ENCODE peak calls at places on chromosome X, in eight cellular contexts. F is HFF-Myc; D is frontal cortex; T is foreskin fibroblast; E is A549; C is fibroblast of pulmonary artery; A is aorta; W is stimulated activated CD4-positive, alpha-beta T cell treated with anti-CD3 and anti-CD28 coated beads, Interleukin-4, amount 100 ng/mL, for 48 hours. I is an unnamed sample.

GRCh38 chrX:109347618-109348017 is 134.3 kb downstream of the GUCY2F start:
- DNase-seq in A (no peak), W (no peak), F (peak), D (no peak), C (peak), E (no peak), T (peak), I (no peak)

GRCh38 chrX:136528645-136529315 is 3.2 kb upstream of the VGLL1 start:
- DNase-seq in D (no peak), F (no peak), E (no peak), T (no peak), A (no peak), W (no peak), C (no peak), I (no peak)

GRCh38 chrX:136659174-136659573 is 11.2 kb downstream of the CD40LG start:
- DNase-seq in W (no peak), A (no peak), C (no peak), D (no peak), E (no peak), T (no peak), F (no peak), I (no peak)

GRCh38 chrX:97380200-97380599 is 496.5 kb downstream of the RPA4 start:
- DNase-seq in W (no peak), F (no peak), A (no peak), D (no peak), E (no peak), T (no peak), C (no peak), I (no peak)

GRCh38 chrX:154354516-154354915 is 19.9 kb downstream of the FLNA start:
- DNase-seq in A (no peak), E (no peak), W (no peak), C (no peak), T (no peak), D (no peak), F (no peak), I (no peak)

GRCh38 chrX:6149231-6149870 is 79.3 kb downstream of the NLGN4X start:
- DNase-seq in C (no peak), E (no peak), A (no peak), D (no peak), F (no peak), T (no peak), W (no peak), I (no peak)

GRCh38 chrX:12139934-12140611 is 1.8 kb downstream of the FRMPD4 start:
- DNase-seq in F (no peak), E (no peak), T (no peak), W (no peak), A (no peak), C (peak), D (no peak), I (no peak)

GRCh38 chrX:92230628-92231027 is 451.5 kb downstream of the PCDH11X start:
- DNase-seq in D (no peak), F (no peak), A (no peak), T (no peak), E (no peak), C (no peak), W (no peak), I (no peak)

GRCh38 chrX:143296521-143296920 is 220.8 kb downstream of the SPANXN3 start:
- DNase-seq in D (no peak), W (no peak), C (no peak), A (no peak), E (no peak), F (no peak), T (no peak), I (no peak)

GRCh38 chrX:69562904-69563568 is 52.9 kb upstream of the EDA start:
- DNase-seq in F (no peak), E (no peak), W (no peak), C (no peak), T (no peak), A (no peak), D (no peak), I (no peak)

GRCh38 chrX:14872355-14872754 is 514 bp downstream of the FANCB start:
- DNase-seq in T (no peak), W (no peak), D (no peak), C (no peak), E (no peak), F (no peak), A (no peak), I (no peak)

GRCh38 chrX:118347131-118347530 is 1.2 kb downstream of the WDR44 start:
- DNase-seq in C (peak), E (no peak), A (no peak), D (no peak), F (no peak), T (peak), W (no peak), I (no peak)

GRCh38 chrX:17009856-17010650 is 63.6 kb downstream of the REPS2 start:
- DNase-seq in F (no peak), C (no peak), D (no peak), E (no peak), W (no peak), A (no peak), T (no peak), I (no peak)

GRCh38 chrX:49257846-49258748 is 6.4 kb downstream of the FOXP3 start:
- DNase-seq in C (no peak), W (no peak), D (no peak), E (no peak), T (no peak), F (no peak), A (no peak), I (no peak)

GRCh38 chrX:39773923-39774803 is 323.6 kb downstream of the BCOR start:
- DNase-seq in A (no peak), E (no peak), T (no peak), F (no peak), W (no peak), C (peak), D (no peak), I (no peak)

GRCh38 chrX:40244980-40245379 is 147.2 kb upstream of the BCOR start:
- DNase-seq in W (no peak), C (peak), E (no peak), D (no peak), T (no peak), A (peak), F (no peak), I (no peak)

GRCh38 chrX:142483965-142484364 is 278.9 kb upstream of the MAGEC2 start:
- DNase-seq in F (no peak), E (no peak), A (no peak), W (no peak), C (no peak), T (no peak), D (no peak), I (no peak)

GRCh38 chrX:107673933-107674479 is 45.7 kb downstream of the PRPS1 start:
- DNase-seq in F (no peak), T (peak), C (peak), D (no peak), W (peak), A (peak), E (no peak), I (peak)

GRCh38 chrX:54810532-54810931 is 3.0 kb downstream of the MAGED2 start:
- DNase-seq in E (no peak), T (no peak), F (no peak), A (no peak), W (no peak), C (no peak), D (no peak), I (no peak)

GRCh38 chrX:50770702-50771101 is 43.3 kb downstream of the SHROOM4 start:
- DNase-seq in A (no peak), D (no peak), C (no peak), W (no peak), T (no peak), E (no peak), F (no peak), I (no peak)

GRCh38 chrX:95145848-95146540 is 1472.0 kb downstream of the FAM133A start:
- DNase-seq in D (no peak), W (no peak), A (no peak), T (no peak), E (no peak), F (no peak), C (no peak), I (no peak)

GRCh38 chrX:39149761-39150160 is 348.5 kb downstream of the MID1IP1 start:
- DNase-seq in D (peak), C (peak), T (peak), W (peak), E (no peak), F (no peak), A (peak), I (peak)

GRCh38 chrX:139211568-139212182 is 318.9 kb upstream of the F9 start:
- DNase-seq in A (no peak), D (no peak), C (no peak), E (no peak), W (no peak), F (no peak), T (no peak), I (no peak)

GRCh38 chrX:1545776-1546408 is 8.9 kb upstream of the P2RY8 start:
- DNase-seq in T (no peak), A (no peak), F (no peak), E (no peak), D (no peak), C (no peak), W (no peak), I (no peak)

GRCh38 chrX:34379891-34380290 is 247.8 kb upstream of the FAM47A start:
- DNase-seq in A (no peak), T (no peak), C (peak), D (no peak), W (no peak), E (no peak), F (no peak), I (no peak)

GRCh38 chrX:16258936-16259335 is 91.7 kb downstream of the MAGEB17 start:
- DNase-seq in D (no peak), F (no peak), W (no peak), E (no peak), T (no peak), A (no peak), C (no peak), I (no peak)

GRCh38 chrX:3320471-3321046 is 25.9 kb downstream of the MXRA5 start:
- DNase-seq in T (no peak), D (no peak), C (peak), E (no peak), W (no peak), F (no peak), A (no peak), I (no peak)

GRCh38 chrX:144722307-144722706 is 525.0 kb upstream of the SPANXN1 start:
- DNase-seq in F (no peak), A (no peak), T (no peak), E (no peak), D (no peak), W (no peak), C (no peak), I (no peak)

GRCh38 chrX:22325091-22325490 is 52.4 kb downstream of the CBLL2 start:
- DNase-seq in F (no peak), A (no peak), T (peak), C (peak), W (no peak), D (no peak), E (no peak), I (no peak)

GRCh38 chrX:12360389-12360788 is 222.1 kb downstream of the FRMPD4 start:
- DNase-seq in F (no peak), E (peak), W (no peak), D (no peak), T (peak), A (no peak), C (peak), I (no peak)

GRCh38 chrX:65127804-65128203 is 151.6 kb upstream of the ZC4H2 start:
- DNase-seq in W (no peak), D (no peak), E (no peak), T (no peak), F (no peak), A (no peak), C (no peak), I (no peak)

GRCh38 chrX:23493941-23494374 is 159.3 kb downstream of the PTCHD1 start:
- DNase-seq in C (peak), D (no peak), E (no peak), W (no peak), F (no peak), A (no peak), T (no peak), I (no peak)

GRCh38 chrX:70398899-70399298 is 24.2 kb upstream of the GDPD2 start:
- DNase-seq in C (peak), E (no peak), F (no peak), T (peak), D (no peak), W (no peak), A (no peak), I (no peak)

GRCh38 chrX:34382416-34382815 is 250.3 kb upstream of the FAM47A start:
- DNase-seq in C (peak), W (no peak), A (no peak), T (peak), F (no peak), E (no peak), D (no peak), I (no peak)

GRCh38 chrX:112840382-112841113 is at the start of gene AMOT:
- DNase-seq in F (no peak), C (peak), E (peak), W (peak), A (peak), D (peak), T (peak), I (peak)

GRCh38 chrX:119062750-119063374 is 9.9 kb upstream of the CT47C1 start:
- DNase-seq in C (peak), D (no peak), T (no peak), F (no peak), W (no peak), E (no peak), A (no peak), I (no peak)

GRCh38 chrX:75547783-75548182 is 24.9 kb upstream of the ZDHHC15 start:
- DNase-seq in C (peak), E (no peak), F (no peak), A (peak), D (no peak), W (no peak), T (no peak), I (peak)

GRCh38 chrX:3651272-3651671 is 62.2 kb downstream of the PRKX start:
- DNase-seq in F (no peak), A (no peak), W (no peak), T (peak), D (no peak), C (peak), E (no peak), I (no peak)

GRCh38 chrX:151384807-151385206 is 12.2 kb upstream of the VMA21 start:
- DNase-seq in E (no peak), C (no peak), F (no peak), A (no peak), T (no peak), W (no peak), D (no peak), I (no peak)